ENCODE peak calls at places on chromosomes 13 and 19, in four cellular contexts. One of them, this sample, is unnamed.

GRCh38 chr19:15672580-15673175 is at the start of gene CYP4F12:
- DNase-seq in fibroblast of pulmonary artery: peak
- DNase-seq in kidney epithelial cell: no peak
- DNase-seq in aorta: peak
- DNase-seq in this sample: peak

GRCh38 chr13:80901111-80902014 is 560.4 kb upstream of the SPRY2 start:
- DNase-seq in fibroblast of pulmonary artery: peak
- DNase-seq in kidney epithelial cell: no peak
- DNase-seq in aorta: no peak
- DNase-seq in this sample: peak

GRCh38 chr13:44044544-44045178 is 165.0 kb downstream of the LACC1 start:
- DNase-seq in fibroblast of pulmonary artery: no peak
- DNase-seq in kidney epithelial cell: no peak
- DNase-seq in aorta: no peak
- DNase-seq in this sample: no peak

GRCh38 chr13:37198629-37199028 is 93.2 kb upstream of the CSNK1A1L start:
- DNase-seq in fibroblast of pulmonary artery: no peak
- DNase-seq in kidney epithelial cell: no peak
- DNase-seq in aorta: no peak
- DNase-seq in this sample: no peak

GRCh38 chr13:90706631-90707030 is 640.9 kb upstream of the MIR17HG start:
- DNase-seq in fibroblast of pulmonary artery: no peak
- DNase-seq in kidney epithelial cell: no peak
- DNase-seq in aorta: no peak
- DNase-seq in this sample: no peak

GRCh38 chr19:49515767-49516166 is 3.3 kb downstream of the FCGRT start:
- DNase-seq in fibroblast of pulmonary artery: peak
- DNase-seq in kidney epithelial cell: no peak
- DNase-seq in aorta: peak
- DNase-seq in this sample: peak

GRCh38 chr13:49020328-49020727 is 44.6 kb downstream of the FNDC3A start:
- DNase-seq in fibroblast of pulmonary artery: no peak
- DNase-seq in kidney epithelial cell: no peak
- DNase-seq in aorta: no peak
- DNase-seq in this sample: no peak

GRCh38 chr13:51444922-51445321 is 7.9 kb downstream of the INTS6 start:
- DNase-seq in fibroblast of pulmonary artery: peak
- DNase-seq in kidney epithelial cell: no peak
- DNase-seq in aorta: no peak
- DNase-seq in this sample: peak

GRCh38 chr13:25588336-25589060 is 216.7 kb downstream of the ATP8A2 start:
- DNase-seq in fibroblast of pulmonary artery: no peak
- DNase-seq in kidney epithelial cell: no peak
- DNase-seq in aorta: no peak
- DNase-seq in this sample: no peak

GRCh38 chr13:39888865-39889810 is 233.7 kb downstream of the COG6 start:
- DNase-seq in fibroblast of pulmonary artery: no peak
- DNase-seq in kidney epithelial cell: no peak
- DNase-seq in aorta: no peak
- DNase-seq in this sample: no peak

GRCh38 chr19:52191951-52192350 is 2.1 kb downstream of the PPP2R1A start:
- DNase-seq in fibroblast of pulmonary artery: no peak
- DNase-seq in kidney epithelial cell: no peak
- DNase-seq in aorta: no peak
- DNase-seq in this sample: no peak

GRCh38 chr13:111183959-111184684 is 69.0 kb downstream of the ARHGEF7 start:
- DNase-seq in fibroblast of pulmonary artery: no peak
- DNase-seq in kidney epithelial cell: no peak
- DNase-seq in aorta: peak
- DNase-seq in this sample: no peak

GRCh38 chr19:48628486-48629296 is 8.5 kb downstream of the DBP start:
- DNase-seq in fibroblast of pulmonary artery: no peak
- DNase-seq in kidney epithelial cell: no peak
- DNase-seq in aorta: no peak
- DNase-seq in this sample: no peak

GRCh38 chr19:40464059-40465024 is 1.2 kb downstream of the BLVRB start:
- DNase-seq in fibroblast of pulmonary artery: peak
- DNase-seq in kidney epithelial cell: peak
- DNase-seq in aorta: peak
- DNase-seq in this sample: peak

GRCh38 chr19:40466219-40467006 is at the start of gene SPTBN4:
- DNase-seq in fibroblast of pulmonary artery: no peak
- DNase-seq in kidney epithelial cell: no peak
- DNase-seq in aorta: peak
- DNase-seq in this sample: peak

GRCh38 chr19:40465781-40466218 is 255 bp upstream of the BLVRB start:
- DNase-seq in fibroblast of pulmonary artery: peak
- DNase-seq in kidney epithelial cell: peak
- DNase-seq in aorta: peak
- DNase-seq in this sample: peak

GRCh38 chr19:40465025-40465780 is at the start of gene BLVRB:
- DNase-seq in fibroblast of pulmonary artery: peak
- DNase-seq in kidney epithelial cell: no peak
- DNase-seq in aorta: no peak
- DNase-seq in this sample: peak

DNA sequence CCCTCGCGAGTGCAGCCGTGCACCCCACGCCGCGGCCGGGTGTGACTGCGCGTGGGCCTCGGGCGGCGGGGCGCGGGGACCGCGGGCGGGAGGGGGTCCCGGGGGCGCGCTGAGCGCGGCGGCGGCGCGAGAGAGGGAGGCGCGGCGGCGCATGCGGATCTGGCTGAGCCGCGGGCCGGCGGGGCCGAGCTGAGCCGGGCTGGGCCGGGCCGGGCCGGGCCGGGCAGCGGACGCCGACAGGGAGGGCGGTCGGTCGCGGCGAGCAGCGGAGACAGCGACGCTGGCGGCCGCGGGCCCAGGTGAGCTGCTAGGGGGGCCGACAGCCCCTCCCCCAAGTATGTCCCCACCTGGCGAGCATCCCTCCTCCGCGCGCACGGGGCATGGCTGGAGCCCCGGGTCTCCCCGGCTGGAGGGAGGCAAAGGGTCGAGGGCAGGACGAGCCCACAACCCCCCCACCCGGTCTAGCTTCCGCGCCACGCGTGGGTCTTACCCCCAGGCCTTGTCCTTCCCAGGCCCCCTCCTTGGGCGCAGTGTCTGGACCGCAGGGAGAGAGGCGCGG is 285 bp downstream of the SPTBN4 start:
- DNase-seq in fibroblast of pulmonary artery: no peak
- DNase-seq in kidney epithelial cell: no peak
- DNase-seq in aorta: no peak
- DNase-seq in this sample: peak
- H3K4me3 ChIP-seq in fibroblast of pulmonary artery: peak
- H3K4me3 ChIP-seq in kidney epithelial cell: peak
- H3K4me3 ChIP-seq in aorta: peak
- H3K4me3 ChIP-seq in this sample: peak

GRCh38 chr13:114236224-114236623 is 1.5 kb downstream of the CDC16 start:
- DNase-seq in fibroblast of pulmonary artery: no peak
- DNase-seq in kidney epithelial cell: no peak
- DNase-seq in aorta: no peak
- DNase-seq in this sample: no peak
- H3K4me3 ChIP-seq in fibroblast of pulmonary artery: peak
- H3K4me3 ChIP-seq in kidney epithelial cell: peak
- H3K4me3 ChIP-seq in aorta: no peak
- H3K4me3 ChIP-seq in this sample: peak

DNA sequence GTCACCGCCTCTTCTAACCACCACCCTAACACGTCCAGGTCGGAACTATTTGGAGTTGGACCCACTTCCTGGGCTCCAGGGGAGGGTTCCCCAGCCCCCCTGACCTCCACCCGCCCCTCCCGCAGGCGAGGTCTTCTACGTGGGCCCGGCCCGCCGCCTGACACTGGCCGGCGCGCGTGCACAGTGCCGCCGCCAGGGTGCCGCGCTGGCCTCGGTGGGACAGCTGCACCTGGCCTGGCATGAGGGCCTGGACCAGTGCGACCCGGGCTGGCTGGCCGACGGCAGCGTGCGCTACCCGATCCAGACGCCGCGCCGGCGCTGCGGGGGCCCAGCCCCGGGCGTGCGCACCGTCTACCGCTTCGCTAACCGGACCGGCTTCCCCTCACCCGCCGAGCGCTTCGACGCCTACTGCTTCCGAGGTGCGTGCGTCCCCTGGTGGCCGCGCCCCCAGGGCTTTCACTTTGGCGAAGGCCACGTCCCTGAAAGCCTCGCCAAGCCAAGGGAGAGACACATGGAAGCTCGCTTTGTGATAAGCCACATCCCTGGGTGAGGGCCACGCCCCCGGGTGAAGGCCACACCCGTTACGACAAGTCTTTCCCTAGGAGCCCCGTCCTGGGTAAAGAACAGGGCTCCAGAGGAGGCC is 13.2 kb downstream of the NCAN start:
- DNase-seq in fibroblast of pulmonary artery: peak
- DNase-seq in kidney epithelial cell: no peak
- DNase-seq in aorta: peak
- DNase-seq in this sample: peak
- H3K4me3 ChIP-seq in fibroblast of pulmonary artery: no peak
- H3K4me3 ChIP-seq in kidney epithelial cell: no peak
- H3K4me3 ChIP-seq in aorta: peak
- H3K4me3 ChIP-seq in this sample: peak

DNA sequence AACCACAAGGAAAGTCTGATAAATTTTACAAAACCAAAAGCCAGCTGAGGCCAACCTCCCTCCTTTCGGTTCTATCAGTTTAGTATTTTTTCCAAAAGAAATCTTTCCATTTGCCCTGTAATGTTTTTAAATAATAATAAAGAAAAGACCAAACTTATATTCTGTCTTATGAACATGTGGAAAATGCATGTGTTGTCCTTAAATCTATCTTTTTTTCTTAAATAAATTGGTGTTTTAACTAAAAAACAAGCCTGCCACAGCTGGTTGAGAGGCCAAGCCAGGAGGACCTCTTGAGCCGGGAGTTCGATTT is 113.6 kb downstream of the SACS start:
- DNase-seq in fibroblast of pulmonary artery: no peak
- DNase-seq in kidney epithelial cell: no peak
- DNase-seq in aorta: no peak
- DNase-seq in this sample: no peak
- H3K4me3 ChIP-seq in fibroblast of pulmonary artery: no peak
- H3K4me3 ChIP-seq in kidney epithelial cell: no peak
- H3K4me3 ChIP-seq in aorta: no peak
- H3K4me3 ChIP-seq in this sample: no peak

GRCh38 chr19:17953316-17953801 is 13.5 kb upstream of the KCNN1 start:
- DNase-seq in fibroblast of pulmonary artery: no peak
- DNase-seq in kidney epithelial cell: no peak
- DNase-seq in aorta: no peak
- DNase-seq in this sample: no peak
- H3K4me3 ChIP-seq in fibroblast of pulmonary artery: no peak
- H3K4me3 ChIP-seq in kidney epithelial cell: no peak
- H3K4me3 ChIP-seq in aorta: no peak
- H3K4me3 ChIP-seq in this sample: no peak

GRCh38 chr13:46679369-46680180 is 117.4 kb downstream of the ESD start:
- DNase-seq in fibroblast of pulmonary artery: peak
- DNase-seq in kidney epithelial cell: no peak
- DNase-seq in aorta: no peak
- DNase-seq in this sample: peak
- H3K4me3 ChIP-seq in fibroblast of pulmonary artery: peak
- H3K4me3 ChIP-seq in kidney epithelial cell: no peak
- H3K4me3 ChIP-seq in aorta: peak
- H3K4me3 ChIP-seq in this sample: peak

GRCh38 chr13:23159205-23159586 is 21.6 kb upstream of the SGCG start:
- DNase-seq in fibroblast of pulmonary artery: peak
- DNase-seq in kidney epithelial cell: peak
- DNase-seq in aorta: peak
- DNase-seq in this sample: peak

GRCh38 chr13:23161176-23161825 is 19.5 kb upstream of the SGCG start:
- DNase-seq in fibroblast of pulmonary artery: no peak
- DNase-seq in kidney epithelial cell: no peak
- DNase-seq in aorta: no peak
- DNase-seq in this sample: no peak

GRCh38 chr13:23160241-23161175 is 20.3 kb upstream of the SGCG start:
- DNase-seq in fibroblast of pulmonary artery: no peak
- DNase-seq in kidney epithelial cell: no peak
- DNase-seq in aorta: no peak
- DNase-seq in this sample: no peak

DNA sequence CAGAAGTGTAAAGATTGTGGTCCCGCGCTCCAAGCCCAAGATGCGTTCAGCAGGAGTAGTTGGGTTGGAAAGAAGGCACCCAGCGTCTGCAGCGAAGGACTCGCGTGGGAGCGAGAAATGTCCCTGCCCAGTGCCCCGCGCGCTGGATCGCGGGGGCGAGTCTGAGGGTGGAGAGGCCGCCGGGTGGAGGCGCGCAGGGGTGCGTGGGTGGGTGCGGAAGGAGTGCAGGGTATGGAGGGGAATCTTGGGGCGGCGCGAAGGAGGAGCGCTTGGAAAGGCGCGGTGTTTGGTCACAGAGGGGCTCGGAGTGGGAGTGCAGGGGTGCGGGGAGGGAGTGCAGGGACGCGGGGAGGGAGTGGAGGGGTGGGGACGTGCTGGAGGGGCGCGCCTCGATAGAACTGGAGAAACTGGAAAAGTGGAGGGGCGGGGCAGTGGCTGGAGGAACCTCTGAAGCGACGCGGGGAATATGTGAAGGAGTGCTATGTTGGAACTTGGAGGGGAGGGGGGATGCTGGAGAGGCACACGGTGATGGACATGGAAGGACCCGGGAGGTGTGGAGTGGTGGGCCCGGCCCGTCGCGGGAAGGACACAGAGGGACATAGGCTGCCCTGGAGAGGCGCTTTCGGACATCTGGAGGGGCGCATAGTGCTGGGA is 21.1 kb upstream of the SGCG start:
- DNase-seq in fibroblast of pulmonary artery: no peak
- DNase-seq in kidney epithelial cell: no peak
- DNase-seq in aorta: no peak
- DNase-seq in this sample: no peak
- H3K4me3 ChIP-seq in fibroblast of pulmonary artery: peak
- H3K4me3 ChIP-seq in kidney epithelial cell: peak
- H3K4me3 ChIP-seq in aorta: peak
- H3K4me3 ChIP-seq in this sample: peak